ENCODE peak calls at places on chromosomes 13 and 19, in seven cellular contexts. N is AG09309, O is lower lobe of right lung, I is left ventricle myocardium inferior, Y is right lobe of liver, U is adrenal gland, J is uterus. Q is an unnamed sample.

GRCh38 chr19:23762884-23763711 is 4.4 kb upstream of the ZNF681 start:
- DNase-seq in I (peak), J (peak), N (no peak), O (peak), Y (peak), U (peak), Q (peak)

GRCh38 chr19:10565028-10565566 is 713 bp downstream of the KRI1 start:
- DNase-seq in I (no peak), U (no peak), O (peak), N (no peak), J (no peak), Y (no peak), Q (peak)

GRCh38 chr13:46831588-46832194 is 34.7 kb upstream of the ESD start:
- DNase-seq in J (peak), O (no peak), I (no peak), U (peak), N (peak), Y (no peak), Q (peak)

GRCh38 chr13:43245374-43245964 is 222.1 kb downstream of the DNAJC15 start:
- DNase-seq in U (no peak), N (peak), O (no peak), Y (no peak), I (no peak), J (no peak), Q (peak)

GRCh38 chr19:2478324-2478755 is 2.4 kb downstream of the GADD45B start:
- DNase-seq in U (no peak), Y (peak), O (peak), J (peak), N (no peak), I (peak), Q (peak)

GRCh38 chr13:111011899-111012298 is 97.0 kb upstream of the ANKRD10 start:
- DNase-seq in J (no peak), I (no peak), O (no peak), U (no peak), Y (no peak), N (no peak), Q (peak)

GRCh38 chr13:31431722-31432137 is 232.0 kb downstream of the B3GLCT start:
- DNase-seq in Y (no peak), I (peak), N (no peak), U (peak), O (peak), J (peak), Q (peak)

GRCh38 chr13:52737900-52738299 is 1.7 kb downstream of the CNMD start:
- DNase-seq in Y (no peak), U (no peak), O (no peak), J (no peak), I (no peak), N (no peak), Q (no peak)

GRCh38 chr19:7242601-7243258 is 51.5 kb downstream of the INSR start:
- DNase-seq in Y (no peak), J (peak), I (no peak), N (peak), O (no peak), U (peak), Q (no peak)

GRCh38 chr19:1832046-1832663 is 16.1 kb downstream of the REXO1 start:
- DNase-seq in U (no peak), O (no peak), J (no peak), I (no peak), Y (no peak), N (no peak), Q (no peak)

GRCh38 chr19:23905771-23906170 is 8.9 kb upstream of the ZNF726 start:
- DNase-seq in N (no peak), I (no peak), Y (no peak), J (no peak), U (no peak), O (no peak), Q (no peak)

GRCh38 chr13:42804244-42804868 is 23.0 kb downstream of the FAM216B start:
- DNase-seq in I (no peak), U (no peak), Y (no peak), J (no peak), O (no peak), N (no peak), Q (no peak)

GRCh38 chr19:5828661-5829566 is 10.6 kb downstream of the FUT6 start:
- DNase-seq in I (peak), N (no peak), U (peak), J (peak), O (no peak), Y (peak), Q (no peak)

GRCh38 chr13:22801402-22802003 is 379.3 kb upstream of the SGCG start:
- DNase-seq in O (no peak), U (no peak), N (no peak), I (no peak), Y (no peak), J (no peak), Q (peak)

GRCh38 chr19:15323496-15324235 is 8.7 kb downstream of the BRD4 start:
- DNase-seq in J (peak), U (peak), N (no peak), I (peak), O (peak), Y (peak), Q (peak)

GRCh38 chr19:4581381-4582111 is 22.1 kb upstream of the SEMA6B start:
- DNase-seq in U (peak), J (no peak), I (no peak), N (no peak), Y (no peak), O (no peak), Q (peak)

GRCh38 chr13:43397110-43397509 is 373.7 kb downstream of the DNAJC15 start:
- DNase-seq in I (no peak), O (no peak), N (no peak), J (no peak), Y (no peak), U (no peak), Q (no peak)

GRCh38 chr13:52195052-52195837 is 35.8 kb upstream of the NEK3 start:
- DNase-seq in Y (peak), J (peak), O (peak), I (peak), N (no peak), U (peak), Q (peak)

GRCh38 chr19:51422053-51422448 is 4.6 kb upstream of the SIGLEC10 start:
- DNase-seq in I (peak), Y (peak), O (peak), N (no peak), U (peak), J (no peak), Q (peak)

GRCh38 chr19:15529774-15530372 is 21.5 kb downstream of the CYP4F22 start:
- DNase-seq in N (no peak), O (no peak), I (no peak), Y (no peak), U (no peak), J (no peak), Q (peak)

GRCh38 chr13:100515410-100515800 is 73.2 kb downstream of the GGACT start:
- DNase-seq in I (no peak), U (no peak), Y (no peak), N (no peak), J (no peak), O (no peak), Q (no peak)

GRCh38 chr13:90868321-90868920 is 479.1 kb upstream of the MIR17HG start:
- DNase-seq in N (no peak), I (no peak), J (no peak), Y (no peak), U (peak), O (no peak), Q (peak)
- TF ChIP-seq CTCF in N (peak), I (peak), J (peak), Y (peak), U (peak), O (peak), Q (peak)

GRCh38 chr19:38304352-38304865 is 358 bp downstream of the C19orf33 start:
- DNase-seq in O (no peak), I (no peak), Y (no peak), J (no peak), N (no peak), U (no peak), Q (no peak)

GRCh38 chr19:38306236-38306635 is 2.2 kb downstream of the C19orf33 start:
- DNase-seq in O (no peak), I (no peak), Y (no peak), J (no peak), U (no peak), N (no peak), Q (no peak)

GRCh38 chr19:38307076-38307475 is 3.0 kb downstream of the C19orf33 start:
- DNase-seq in J (no peak), O (no peak), Y (no peak), N (no peak), U (no peak), I (no peak), Q (no peak)

GRCh38 chr19:38304866-38305429 is 897 bp downstream of the C19orf33 start:
- DNase-seq in N (no peak), J (no peak), Y (no peak), U (no peak), I (peak), O (peak), Q (peak)

DNA sequence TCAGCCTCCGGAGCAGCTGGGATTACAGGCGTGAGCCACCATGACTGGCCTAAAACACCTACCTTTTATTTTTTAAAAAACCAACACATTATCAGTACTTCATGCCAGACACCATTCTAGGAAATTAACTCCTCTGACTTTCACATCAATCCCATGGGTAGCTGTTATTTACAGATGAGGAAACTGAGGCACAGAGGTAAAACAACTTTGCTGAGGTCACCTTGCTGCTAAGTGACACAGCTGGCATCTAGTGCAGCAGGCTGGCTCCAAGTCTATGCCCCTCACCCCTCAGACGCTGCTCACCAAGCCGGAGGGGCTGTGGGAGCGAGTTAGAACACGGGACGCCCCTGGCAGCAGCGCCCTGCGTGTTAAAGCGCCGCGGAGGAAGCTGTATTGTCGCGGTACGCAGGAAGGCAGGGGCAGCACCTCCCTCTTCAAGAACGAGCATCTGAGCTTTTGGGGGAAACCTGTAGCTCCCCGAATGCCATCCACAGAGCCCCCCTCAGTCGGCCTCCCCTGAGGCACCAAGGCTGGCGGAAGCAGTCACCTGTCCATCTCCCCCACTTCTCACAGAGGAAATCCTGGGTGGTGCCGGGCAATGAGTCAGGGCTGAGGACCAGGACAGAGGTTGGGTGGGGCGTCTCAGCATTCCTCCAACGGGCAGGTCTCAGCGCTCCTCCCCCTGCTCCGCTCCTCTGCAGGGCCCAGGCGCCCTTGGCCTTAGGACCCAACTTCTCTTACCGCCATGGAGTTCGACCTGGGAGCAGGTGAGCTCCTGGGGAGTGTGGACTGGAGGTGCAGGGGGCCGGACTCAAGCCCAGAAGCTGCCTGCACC is at the start of gene C19orf33:
- DNase-seq in J (no peak), I (peak), Y (no peak), O (peak), U (no peak), N (no peak), Q (peak)
- H3K4me3 ChIP-seq in J (no peak), I (peak), Y (no peak), O (peak), U (no peak), N (no peak), Q (peak)

GRCh38 chr19:37370880-37371661 is at the start of gene ZNF527:
- DNase-seq in O (peak), J (peak), Y (peak), N (peak), I (peak), U (peak), Q (peak)
- TF ChIP-seq CTCF in O (no peak), J (no peak), Y (no peak), N (no peak), I (peak), U (peak), Q (no peak)

DNA sequence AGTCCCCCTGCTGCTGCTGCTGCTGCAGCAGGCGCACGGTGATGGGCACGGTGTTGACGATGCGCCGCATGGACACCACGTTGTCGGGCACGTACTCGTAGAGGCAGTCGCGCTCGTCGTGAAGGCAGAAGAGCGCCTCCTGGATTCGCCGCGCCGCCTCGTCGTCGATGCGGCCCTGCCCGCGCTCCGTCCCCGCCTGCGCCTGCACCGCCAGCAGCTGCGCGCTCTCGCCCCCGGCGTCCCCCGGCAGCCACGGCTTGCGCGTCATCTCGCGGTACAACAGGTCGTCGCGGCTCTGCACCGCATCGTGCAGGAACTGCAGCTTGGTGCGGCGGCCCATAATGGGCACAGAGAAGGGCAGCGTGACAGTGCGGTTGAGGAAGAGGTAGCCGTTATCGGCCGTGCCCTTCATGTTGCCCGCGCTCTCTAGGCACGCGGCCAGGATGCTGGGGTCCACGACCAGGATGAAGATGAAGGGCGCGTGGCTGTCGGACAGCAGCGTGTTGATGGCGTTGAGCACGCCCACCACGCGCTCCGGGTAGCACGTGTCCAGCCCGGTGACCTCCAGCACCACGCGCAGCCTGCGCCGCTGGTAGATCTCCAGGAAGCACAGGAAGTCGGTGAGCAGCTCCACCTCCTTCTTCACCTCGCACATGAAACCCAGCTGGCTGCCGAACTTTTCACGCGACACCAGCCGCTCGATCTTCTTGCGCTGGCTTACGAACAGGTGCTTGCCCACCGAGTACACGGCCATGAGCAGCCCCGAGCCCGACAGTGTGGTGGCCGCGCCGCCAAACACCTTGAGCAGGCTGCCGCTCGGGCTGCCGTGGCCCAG is 8.1 kb downstream of the NKPD1 start:
- DNase-seq in U (peak), I (peak), Y (no peak), N (no peak), J (no peak), O (peak), Q (peak)
- H3K4me3 ChIP-seq in U (peak), I (peak), Y (no peak), N (peak), J (no peak), O (peak), Q (no peak)

Q was measured in epithelial cell of esophagus.